ENCODE peak calls at places on chromosomes 6 and 20, in seven cellular contexts. G is OCI-LY7, O is GM23248, N is GM12878, U is HCT116, D is mammary epithelial cell, C is HepG2. E is an unnamed sample.

GRCh38 chr20:25574411-25574810 is 10.9 kb downstream of the NINL start:
- DNase-seq in G (no peak), O (peak), N (no peak), U (no peak), D (no peak), C (peak), E (no peak)

GRCh38 chr6:153523390-153523789 is 392.3 kb upstream of the RGS17 start:
- DNase-seq in G (no peak), O (no peak), N (no peak), U (no peak), D (no peak), C (no peak), E (no peak)

GRCh38 chr20:58102252-58102651 is 126.2 kb downstream of the ANKRD60 start:
- DNase-seq in G (no peak), O (peak), N (no peak), U (no peak), D (peak), C (no peak), E (no peak)

GRCh38 chr6:130148181-130148580 is 74.6 kb downstream of the SAMD3 start:
- DNase-seq in G (peak), O (no peak), N (no peak), U (no peak), D (no peak), C (no peak), E (no peak)

GRCh38 chr6:43052842-43053544 is 658 bp downstream of the CUL7 start:
- DNase-seq in G (peak), O (peak), N (no peak), U (no peak), D (peak), C (no peak), E (peak)

GRCh38 chr6:27250955-27251671 is 3.6 kb downstream of the PRSS16 start:
- DNase-seq in G (peak), O (peak), N (peak), U (peak), D (peak), C (no peak), E (peak)

GRCh38 chr6:32216998-32217397 is 6.9 kb downstream of the NOTCH4 start:
- DNase-seq in G (no peak), O (no peak), N (no peak), U (no peak), D (no peak), C (no peak), E (no peak)

GRCh38 chr6:72826744-72827438 is 205.0 kb downstream of the KCNQ5 start:
- DNase-seq in G (no peak), O (peak), N (no peak), U (no peak), D (peak), C (no peak), E (no peak)

GRCh38 chr6:104321301-104321700 is 538.4 kb downstream of the HACE1 start:
- DNase-seq in G (no peak), O (no peak), N (no peak), U (no peak), D (no peak), C (no peak), E (no peak)

GRCh38 chr20:23445596-23446217 is 6.2 kb downstream of the CSTL1 start:
- DNase-seq in G (no peak), O (peak), N (no peak), U (peak), D (peak), C (peak), E (peak)

GRCh38 chr6:109671721-109672120 is 19.3 kb downstream of the AK9 start:
- DNase-seq in G (no peak), O (peak), N (no peak), U (no peak), D (no peak), C (peak), E (no peak)

GRCh38 chr6:6405031-6405430 is 84.6 kb upstream of the F13A1 start:
- DNase-seq in G (no peak), O (no peak), N (no peak), U (no peak), D (no peak), C (peak), E (peak)
- H2AFZ ChIP-seq in G (no peak), O (no peak), N (no peak), U (no peak), D (no peak), C (no peak), E (no peak)

GRCh38 chr6:2958331-2958711 is 13.0 kb downstream of the SERPINB6 start:
- DNase-seq in G (no peak), O (no peak), N (no peak), U (no peak), D (no peak), C (no peak), E (no peak)
- H2AFZ ChIP-seq in G (no peak), O (no peak), N (no peak), U (no peak), D (no peak), C (no peak), E (no peak)

DNA sequence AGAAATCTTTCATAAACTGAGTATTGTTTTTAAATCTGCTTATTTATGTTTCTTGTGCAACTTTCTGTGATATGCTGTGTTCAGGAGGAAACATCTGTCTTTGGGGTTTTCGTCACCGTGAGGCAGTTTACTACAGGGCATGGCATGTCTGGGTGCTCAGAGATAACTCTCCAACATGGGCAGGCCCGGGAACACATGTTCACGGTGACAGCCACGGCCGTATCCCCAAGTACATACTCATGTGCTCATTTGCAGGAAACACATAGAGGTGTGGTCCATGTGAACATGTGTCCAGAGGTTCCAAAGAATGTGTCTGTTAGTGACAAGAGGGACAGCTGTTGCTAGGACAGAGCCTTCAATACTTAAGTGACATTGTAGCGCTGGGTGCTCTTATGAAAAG is 62.1 kb upstream of the CNKSR3 start:
- DNase-seq in G (no peak), O (no peak), N (no peak), U (no peak), D (no peak), C (no peak), E (no peak)
- H2AFZ ChIP-seq in G (no peak), O (no peak), N (no peak), U (no peak), D (no peak), C (no peak), E (no peak)

GRCh38 chr6:80610821-80611220 is 504.4 kb downstream of the BCKDHB start:
- DNase-seq in G (no peak), O (peak), N (no peak), U (no peak), D (peak), C (no peak), E (no peak)
- H2AFZ ChIP-seq in G (no peak), O (peak), N (no peak), U (peak), D (no peak), C (no peak), E (no peak)

DNA sequence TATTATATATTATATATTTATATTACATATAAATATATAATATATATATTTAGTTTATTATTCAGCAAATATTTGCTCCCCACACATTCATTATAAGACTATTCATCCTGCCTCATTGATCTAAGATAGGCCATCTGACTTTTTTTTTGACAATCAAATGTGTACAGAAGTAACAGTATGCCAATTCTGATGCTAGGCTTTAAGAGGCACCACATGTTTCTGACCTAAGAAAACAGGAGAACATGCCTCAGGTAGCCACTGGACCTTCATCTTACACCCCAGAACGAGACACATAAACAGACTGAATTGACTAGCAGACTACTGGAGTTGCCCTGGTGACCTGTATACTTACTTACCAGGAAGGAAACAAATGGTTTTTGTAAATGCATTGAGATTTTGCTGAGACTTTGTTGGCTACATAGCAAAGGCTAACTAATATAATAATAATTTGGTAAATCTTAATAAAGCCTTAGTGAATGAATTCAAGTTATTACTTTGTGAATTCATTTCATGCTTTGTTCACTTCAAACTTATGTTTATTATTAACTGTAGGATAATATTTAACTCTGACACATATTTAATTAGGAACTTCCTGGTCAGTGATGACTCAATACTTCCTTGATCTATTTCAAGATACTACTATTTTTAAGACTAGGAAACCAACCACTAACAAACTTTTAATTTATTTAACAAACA is 13.4 kb upstream of the MYO6 start:
- DNase-seq in G (no peak), O (peak), N (peak), U (peak), D (no peak), C (peak), E (peak)
- H2AFZ ChIP-seq in G (no peak), O (peak), N (no peak), U (peak), D (no peak), C (peak), E (peak)

GRCh38 chr6:22451960-22452359 is 117.4 kb upstream of the HDGFL1 start:
- DNase-seq in G (no peak), O (peak), N (no peak), U (no peak), D (no peak), C (no peak), E (no peak)
- H2AFZ ChIP-seq in G (no peak), O (no peak), N (no peak), U (no peak), D (no peak), C (no peak), E (no peak)

DNA sequence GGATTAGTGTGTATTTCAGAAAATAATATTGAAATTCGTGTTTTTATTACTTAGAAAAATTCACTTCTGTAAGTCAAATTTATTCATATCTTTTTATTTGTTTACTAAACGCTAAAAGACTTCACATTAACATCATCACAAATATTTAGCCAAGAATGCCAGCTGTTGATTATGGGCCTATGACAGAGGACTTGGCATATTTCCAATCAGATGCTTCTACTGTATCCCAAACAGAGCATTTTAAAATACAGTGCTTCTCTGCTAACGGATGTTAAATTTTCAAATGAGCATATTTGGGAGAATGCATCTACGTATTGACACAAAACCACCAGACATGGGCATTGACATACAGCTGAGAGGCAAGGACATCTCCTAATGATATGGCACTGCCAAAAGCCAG is 54.6 kb upstream of the PDE7B start:
- DNase-seq in G (no peak), O (peak), N (no peak), U (no peak), D (no peak), C (no peak), E (no peak)
- H2AFZ ChIP-seq in G (no peak), O (no peak), N (no peak), U (no peak), D (no peak), C (no peak), E (no peak)

E was measured in hepatocyte.